ENCODE peak calls at places on chromosomes 3 and 15, in five cellular contexts. R is GM12878, E is ovary, I is HCT116, G is cardiac fibroblast. C is an unnamed sample.

GRCh38 chr3:40308725-40309438 is 625 bp upstream of the EIF1B start:
- DNase-seq in R (no peak), I (no peak), E (no peak), G (no peak), C (no peak)

GRCh38 chr3:32138545-32139104 is 32.2 kb downstream of the GPD1L start:
- DNase-seq in I (no peak), G (no peak), E (no peak), R (no peak), C (no peak)

GRCh38 chr3:46998121-46998851 is 18.8 kb downstream of the NBEAL2 start:
- DNase-seq in I (peak), R (no peak), E (peak), G (peak), C (peak)

GRCh38 chr3:182412066-182412465 is 381.2 kb upstream of the ATP11B start:
- DNase-seq in R (no peak), I (no peak), E (no peak), G (no peak), C (no peak)

GRCh38 chr3:119206611-119207511 is 33.5 kb downstream of the UPK1B start:
- DNase-seq in E (no peak), R (no peak), I (no peak), G (no peak), C (no peak)

GRCh38 chr15:58903232-58903631 is 30.2 kb downstream of the SLTM start:
- DNase-seq in R (no peak), G (peak), I (no peak), E (no peak), C (peak)

GRCh38 chr3:78496458-78496857 is 1271.3 kb downstream of the ROBO1 start:
- DNase-seq in I (no peak), G (no peak), E (no peak), R (no peak), C (no peak)

GRCh38 chr3:5160926-5161858 is 26.3 kb upstream of the EDEM1 start:
- DNase-seq in G (peak), I (peak), E (no peak), R (no peak), C (peak)

GRCh38 chr15:72033285-72033684 is 84.7 kb downstream of the MYO9A start:
- DNase-seq in R (no peak), E (no peak), G (no peak), I (no peak), C (no peak)

GRCh38 chr15:88231909-88232308 is 24.6 kb downstream of the NTRK3 start:
- DNase-seq in R (no peak), E (no peak), G (no peak), I (no peak), C (no peak)

GRCh38 chr3:63593779-63594178 is 58.7 kb upstream of the SNTN start:
- DNase-seq in I (no peak), G (no peak), E (no peak), R (no peak), C (no peak)

GRCh38 chr3:63585927-63586326 is 66.5 kb upstream of the SNTN start:
- DNase-seq in R (no peak), I (no peak), G (no peak), E (no peak), C (no peak)

GRCh38 chr3:63582943-63583500 is 69.5 kb upstream of the SNTN start:
- DNase-seq in E (no peak), G (no peak), I (no peak), R (no peak), C (no peak)

DNA sequence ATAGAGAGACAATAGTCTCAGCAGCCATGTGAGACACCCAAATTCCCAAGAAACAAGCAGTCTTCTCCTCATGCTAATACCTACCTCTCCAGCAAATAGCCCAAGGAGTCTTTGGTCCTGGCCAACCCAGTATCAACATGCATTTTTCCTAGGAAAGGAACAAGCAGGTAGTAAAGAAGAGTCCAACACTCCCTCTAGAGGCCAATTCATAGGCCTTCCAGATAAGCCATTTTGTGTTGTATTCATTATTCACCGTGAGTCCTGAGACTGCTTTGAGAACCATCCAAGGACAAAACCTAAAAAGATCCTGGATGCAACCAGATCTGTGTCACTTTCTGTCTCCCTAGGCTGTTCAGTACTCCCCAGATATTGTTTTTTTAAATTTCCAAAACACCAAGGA is 63.6 kb upstream of the SNTN start:
- DNase-seq in G (no peak), E (no peak), I (no peak), R (no peak), C (no peak)
- TF ChIP-seq CTCF in G (no peak), E (no peak), I (peak), R (no peak), C (no peak)

DNA sequence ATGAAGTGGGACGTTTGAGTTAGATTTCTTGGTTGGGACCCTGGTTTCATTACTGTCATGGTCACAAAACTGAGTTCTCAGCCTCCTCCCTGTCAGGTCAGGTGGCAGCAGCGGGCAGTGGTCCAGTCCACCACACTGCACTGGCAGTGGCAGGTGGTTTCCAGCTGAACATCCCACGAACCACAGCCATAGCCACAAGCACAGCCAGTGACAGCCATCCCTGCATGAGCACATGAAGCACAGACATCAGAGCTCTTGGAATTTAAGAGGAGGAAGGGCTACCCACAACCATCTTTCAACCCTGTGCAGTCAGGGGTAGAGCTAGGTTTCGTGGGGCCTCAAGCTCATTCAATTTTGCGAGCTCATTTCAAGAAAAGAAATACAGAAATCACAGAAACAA is 1.5 kb downstream of the RETNLB start:
- DNase-seq in E (no peak), I (no peak), R (no peak), G (no peak), C (no peak)
- H3K4me3 ChIP-seq in E (no peak), I (no peak), R (no peak), G (no peak), C (no peak)

DNA sequence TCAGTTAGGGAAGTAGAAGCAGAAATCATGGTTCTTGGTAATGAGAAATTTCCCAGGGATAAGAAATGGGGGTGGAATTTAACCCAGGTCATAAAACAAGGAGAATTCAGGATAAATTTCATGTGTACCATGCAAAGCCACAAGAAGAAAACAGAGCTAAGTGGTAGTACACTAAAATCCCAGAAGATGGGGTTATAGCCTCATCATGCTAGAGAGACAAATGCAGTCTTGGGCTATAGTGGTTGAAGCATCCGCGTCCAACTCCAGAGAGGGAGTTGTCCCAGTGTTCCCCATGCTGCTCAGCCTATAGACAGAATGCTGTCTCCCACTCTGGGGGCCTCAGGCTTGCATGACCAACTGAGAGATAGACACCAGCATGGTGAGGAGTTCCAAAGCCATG is 36.2 kb upstream of the CLRN1 start:
- DNase-seq in E (no peak), I (peak), G (peak), R (no peak), C (peak)
- TF ChIP-seq CTCF in E (no peak), I (peak), G (peak), R (no peak), C (peak)

DNA sequence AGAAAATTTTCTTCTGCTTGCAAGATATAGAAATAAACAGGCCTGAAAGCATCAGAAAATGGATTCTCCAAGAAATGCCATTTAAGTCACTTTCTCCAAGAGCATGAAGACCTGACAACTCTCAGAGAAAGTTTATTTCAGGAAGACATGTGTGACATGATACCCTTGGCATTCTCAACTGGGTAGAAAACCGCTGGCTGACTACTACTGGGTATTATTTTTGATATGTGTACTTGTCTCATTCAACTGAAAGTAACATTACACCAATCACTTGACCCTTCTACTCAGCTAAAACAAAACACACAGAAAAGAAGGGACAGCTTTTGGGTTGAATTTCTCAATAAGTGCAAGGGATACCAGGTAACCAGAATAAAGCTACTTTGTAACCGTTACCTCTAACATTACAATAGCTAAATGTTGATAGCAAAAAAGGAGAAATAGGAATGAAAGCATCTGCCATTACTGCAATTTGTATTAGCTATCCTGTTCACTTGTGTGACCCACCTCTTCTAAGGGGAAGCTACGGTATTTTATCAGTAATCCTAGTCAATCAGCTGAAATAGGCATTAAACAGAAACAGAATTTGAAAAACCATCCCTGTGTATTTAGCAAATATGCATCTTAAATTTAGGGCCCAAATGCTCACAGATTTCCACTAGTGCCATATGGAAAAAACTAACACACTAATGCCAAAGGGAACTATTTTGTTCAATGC is 7.3 kb downstream of the TRA2B start:
- DNase-seq in I (no peak), G (peak), R (no peak), E (no peak), C (peak)
- H3K4me3 ChIP-seq in I (no peak), G (no peak), R (peak), E (no peak), C (no peak)

GRCh38 chr3:66432767-66433521 is 67.9 kb downstream of the LRIG1 start:
- DNase-seq in E (no peak), I (no peak), R (no peak), G (no peak), C (peak)

GRCh38 chr3:66433522-66433782 is 67.4 kb downstream of the LRIG1 start:
- DNase-seq in E (no peak), G (no peak), R (no peak), I (no peak), C (no peak)

GRCh38 chr3:66430876-66431275 is 69.9 kb downstream of the LRIG1 start:
- DNase-seq in R (no peak), G (no peak), E (no peak), I (no peak), C (no peak)

GRCh38 chr3:66431494-66431893 is 69.3 kb downstream of the LRIG1 start:
- DNase-seq in I (no peak), E (no peak), G (peak), R (no peak), C (peak)

DNA sequence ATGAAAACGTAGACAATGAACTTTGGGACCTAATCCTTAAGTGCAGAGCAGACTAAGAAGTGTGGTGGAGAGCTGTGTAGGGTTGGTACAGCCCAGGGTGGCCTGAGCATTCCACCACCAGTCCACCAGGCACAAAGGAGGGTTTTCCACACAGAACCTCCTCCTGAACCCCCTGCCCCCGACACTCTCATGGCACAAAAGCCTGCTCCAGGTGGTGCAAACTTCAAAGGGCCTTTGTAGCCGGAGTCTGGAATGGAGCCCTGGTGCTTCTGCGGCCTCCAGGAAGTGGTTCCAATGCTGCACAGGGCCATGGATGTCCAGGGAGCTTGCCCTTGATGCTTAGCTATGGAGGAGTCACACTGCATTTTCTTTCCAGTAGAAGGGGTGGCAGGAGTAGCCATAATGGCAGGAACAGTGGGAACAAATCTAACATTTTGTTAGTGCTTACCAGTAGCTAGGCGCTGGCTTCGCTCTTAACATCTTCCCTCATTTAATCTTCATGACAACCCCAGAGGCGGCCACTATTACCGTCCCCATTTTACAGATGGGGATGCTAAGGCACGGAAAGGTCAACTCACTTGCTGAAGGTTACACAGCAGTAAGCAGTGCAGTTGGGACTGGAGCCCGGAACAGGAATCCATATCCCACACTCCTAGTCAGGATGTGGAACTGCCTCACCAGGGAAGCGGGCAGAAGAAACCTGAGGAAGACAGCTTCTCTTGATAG is 68.6 kb downstream of the LRIG1 start:
- DNase-seq in R (no peak), I (no peak), G (no peak), E (no peak), C (no peak)
- TF ChIP-seq CTCF in R (no peak), I (no peak), G (no peak), E (no peak), C (no peak)

DNA sequence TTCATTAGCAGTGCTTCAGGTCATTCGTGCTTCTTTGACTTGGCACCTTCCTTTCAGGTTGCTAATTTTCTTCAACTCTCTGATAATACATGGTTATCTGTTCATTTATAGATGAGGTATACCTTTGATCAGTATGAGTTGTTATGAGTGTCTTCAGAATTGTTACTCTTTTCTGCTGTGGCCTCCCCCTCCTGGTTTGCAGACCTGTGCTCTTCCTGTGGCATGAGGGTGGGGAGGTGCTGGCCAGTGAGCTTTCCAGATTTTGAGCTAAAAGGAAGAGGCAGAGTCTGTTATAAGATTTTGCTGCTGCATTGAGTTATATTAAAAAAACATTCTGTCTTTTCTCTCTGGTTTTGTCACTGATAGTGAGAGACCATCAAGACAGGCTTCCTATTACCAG is 30.8 kb upstream of the GOLGA6L9 start:
- DNase-seq in E (no peak), G (no peak), R (no peak), I (no peak), C (no peak)
- H3K4me3 ChIP-seq in E (no peak), G (no peak), R (peak), I (no peak), C (no peak)

DNA sequence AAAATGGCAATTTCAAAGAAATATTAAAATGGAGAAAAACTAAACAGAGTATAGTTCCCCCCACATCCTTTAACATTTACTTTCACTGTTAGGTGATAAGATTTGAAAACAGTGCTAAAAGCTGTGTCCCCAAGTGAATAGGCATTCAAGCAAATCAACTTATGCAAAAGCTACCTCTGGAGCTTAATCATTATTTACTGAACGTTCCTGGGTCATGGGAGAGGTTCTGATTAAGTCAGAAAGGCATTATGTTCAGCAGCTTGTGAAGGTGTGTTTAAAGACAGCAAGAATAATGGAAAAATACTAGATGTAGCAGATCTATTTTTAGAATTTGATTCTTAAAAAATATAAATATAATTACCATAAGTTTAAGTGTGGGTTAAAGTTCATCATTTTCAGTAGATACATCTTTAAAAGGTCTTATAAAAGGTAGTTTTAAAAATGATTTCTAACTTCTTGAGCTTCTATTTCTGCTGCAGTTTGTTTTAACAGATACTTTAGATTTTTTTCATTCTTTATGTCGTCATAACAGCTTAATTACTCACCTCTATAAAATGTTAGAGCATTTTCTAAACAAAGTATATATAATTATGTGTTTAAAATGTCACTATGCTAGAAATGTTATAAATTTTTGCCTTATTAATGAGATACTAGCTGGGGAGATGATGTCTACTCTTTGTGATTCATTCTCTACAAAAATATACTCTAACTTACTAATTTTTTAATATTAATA is 127.9 kb downstream of the MITF start:
- DNase-seq in R (no peak), I (no peak), E (no peak), G (peak), C (peak)
- TF ChIP-seq CTCF in R (no peak), I (no peak), E (no peak), G (no peak), C (no peak)

GRCh38 chr3:115630850-115631249 is 7.5 kb downstream of the GAP43 start:
- DNase-seq in R (no peak), I (no peak), G (no peak), E (no peak), C (no peak)
- H3K4me3 ChIP-seq in R (no peak), I (no peak), G (no peak), E (no peak), C (no peak)

C was measured in choroid plexus epithelial cell.